ENCODE peak calls at places on chromosomes 4 and X, in nine cellular contexts. One of them, this sample, is unnamed.

GRCh38 chrX:26845051-26845450 is 618.1 kb downstream of the PPP4R3C start:
- DNase-seq in stimulated activated CD4-positive, alpha-beta T cell treated with anti-CD3 and anti-CD28 coated beads, Interleukin-2, amount 100 ng/mL, for 24 hours: no peak
- DNase-seq in nephron progenitor cell: no peak
- DNase-seq in stimulated activated naive CD4-positive, alpha-beta T cell: no peak
- DNase-seq in KBM-7: no peak
- DNase-seq in NCI-H345: no peak
- DNase-seq in HCEC 1CT: no peak
- DNase-seq in ecto neural progenitor cell: no peak
- DNase-seq in AG09319: no peak
- DNase-seq in this sample: peak; percentile 36

GRCh38 chr4:155339999-155340398 is 36.8 kb downstream of the MAP9 start:
- DNase-seq in stimulated activated CD4-positive, alpha-beta T cell treated with anti-CD3 and anti-CD28 coated beads, Interleukin-2, amount 100 ng/mL, for 24 hours: no peak
- DNase-seq in KBM-7: no peak
- DNase-seq in stimulated activated naive CD4-positive, alpha-beta T cell: no peak
- DNase-seq in AG09319: no peak
- DNase-seq in NCI-H345: no peak
- DNase-seq in ecto neural progenitor cell: no peak
- DNase-seq in nephron progenitor cell: no peak
- DNase-seq in HCEC 1CT: no peak
- DNase-seq in this sample: no peak

GRCh38 chr4:119478446-119479179 is 150.0 kb downstream of the PDE5A start:
- DNase-seq in AG09319: no peak
- DNase-seq in ecto neural progenitor cell: no peak
- DNase-seq in HCEC 1CT: no peak
- DNase-seq in stimulated activated naive CD4-positive, alpha-beta T cell: no peak
- DNase-seq in KBM-7: no peak
- DNase-seq in stimulated activated CD4-positive, alpha-beta T cell treated with anti-CD3 and anti-CD28 coated beads, Interleukin-2, amount 100 ng/mL, for 24 hours: no peak
- DNase-seq in NCI-H345: no peak
- DNase-seq in nephron progenitor cell: no peak
- DNase-seq in this sample: no peak

GRCh38 chr4:54152846-54153600 is 53.1 kb downstream of the GSX2 start:
- DNase-seq in NCI-H345: no peak
- DNase-seq in stimulated activated naive CD4-positive, alpha-beta T cell: no peak
- DNase-seq in KBM-7: no peak
- DNase-seq in stimulated activated CD4-positive, alpha-beta T cell treated with anti-CD3 and anti-CD28 coated beads, Interleukin-2, amount 100 ng/mL, for 24 hours: no peak
- DNase-seq in nephron progenitor cell: no peak
- DNase-seq in AG09319: peak; percentile 3
- DNase-seq in ecto neural progenitor cell: no peak
- DNase-seq in HCEC 1CT: peak; percentile 12
- DNase-seq in this sample: no peak

GRCh38 chrX:46165866-46166265 is 379.4 kb downstream of the ZNF674 start:
- DNase-seq in stimulated activated CD4-positive, alpha-beta T cell treated with anti-CD3 and anti-CD28 coated beads, Interleukin-2, amount 100 ng/mL, for 24 hours: no peak
- DNase-seq in HCEC 1CT: no peak
- DNase-seq in ecto neural progenitor cell: no peak
- DNase-seq in AG09319: no peak
- DNase-seq in nephron progenitor cell: no peak
- DNase-seq in stimulated activated naive CD4-positive, alpha-beta T cell: no peak
- DNase-seq in KBM-7: no peak
- DNase-seq in NCI-H345: no peak
- DNase-seq in this sample: no peak

GRCh38 chrX:141642979-141643378 is 53.5 kb downstream of the SPANXA2 start:
- DNase-seq in AG09319: no peak
- DNase-seq in KBM-7: peak; percentile 4
- DNase-seq in HCEC 1CT: peak; percentile 23
- DNase-seq in ecto neural progenitor cell: no peak
- DNase-seq in stimulated activated CD4-positive, alpha-beta T cell treated with anti-CD3 and anti-CD28 coated beads, Interleukin-2, amount 100 ng/mL, for 24 hours: no peak
- DNase-seq in stimulated activated naive CD4-positive, alpha-beta T cell: no peak
- DNase-seq in NCI-H345: no peak
- DNase-seq in nephron progenitor cell: no peak
- DNase-seq in this sample: no peak

GRCh38 chr4:109419679-109420078 is 13.9 kb upstream of the SEC24B start:
- DNase-seq in stimulated activated naive CD4-positive, alpha-beta T cell: no peak
- DNase-seq in ecto neural progenitor cell: no peak
- DNase-seq in HCEC 1CT: no peak
- DNase-seq in nephron progenitor cell: no peak
- DNase-seq in AG09319: no peak
- DNase-seq in KBM-7: peak; percentile 42
- DNase-seq in NCI-H345: no peak
- DNase-seq in stimulated activated CD4-positive, alpha-beta T cell treated with anti-CD3 and anti-CD28 coated beads, Interleukin-2, amount 100 ng/mL, for 24 hours: no peak
- DNase-seq in this sample: no peak

GRCh38 chrX:12021708-12022107 is 116.6 kb upstream of the FRMPD4 start:
- DNase-seq in nephron progenitor cell: no peak
- DNase-seq in HCEC 1CT: no peak
- DNase-seq in ecto neural progenitor cell: no peak
- DNase-seq in KBM-7: no peak
- DNase-seq in stimulated activated CD4-positive, alpha-beta T cell treated with anti-CD3 and anti-CD28 coated beads, Interleukin-2, amount 100 ng/mL, for 24 hours: no peak
- DNase-seq in NCI-H345: no peak
- DNase-seq in AG09319: no peak
- DNase-seq in stimulated activated naive CD4-positive, alpha-beta T cell: no peak
- DNase-seq in this sample: no peak

GRCh38 chr4:69239777-69240176 is 25.2 kb upstream of the UGT2B11 start:
- DNase-seq in stimulated activated naive CD4-positive, alpha-beta T cell: no peak
- DNase-seq in ecto neural progenitor cell: no peak
- DNase-seq in stimulated activated CD4-positive, alpha-beta T cell treated with anti-CD3 and anti-CD28 coated beads, Interleukin-2, amount 100 ng/mL, for 24 hours: no peak
- DNase-seq in NCI-H345: no peak
- DNase-seq in AG09319: no peak
- DNase-seq in KBM-7: peak; percentile 70
- DNase-seq in nephron progenitor cell: no peak
- DNase-seq in HCEC 1CT: no peak
- DNase-seq in this sample: no peak

GRCh38 chrX:85111347-85111746 is 107.7 kb downstream of the APOOL start:
- DNase-seq in stimulated activated CD4-positive, alpha-beta T cell treated with anti-CD3 and anti-CD28 coated beads, Interleukin-2, amount 100 ng/mL, for 24 hours: no peak
- DNase-seq in NCI-H345: no peak
- DNase-seq in HCEC 1CT: peak; percentile 2
- DNase-seq in stimulated activated naive CD4-positive, alpha-beta T cell: no peak
- DNase-seq in nephron progenitor cell: no peak
- DNase-seq in ecto neural progenitor cell: no peak
- DNase-seq in KBM-7: peak; percentile 36
- DNase-seq in AG09319: no peak
- DNase-seq in this sample: peak; percentile 37

GRCh38 chr4:127518022-127518421 is 114.7 kb upstream of the INTU start:
- DNase-seq in stimulated activated naive CD4-positive, alpha-beta T cell: no peak
- DNase-seq in KBM-7: no peak
- DNase-seq in ecto neural progenitor cell: no peak
- DNase-seq in AG09319: no peak
- DNase-seq in NCI-H345: no peak
- DNase-seq in HCEC 1CT: no peak
- DNase-seq in stimulated activated CD4-positive, alpha-beta T cell treated with anti-CD3 and anti-CD28 coated beads, Interleukin-2, amount 100 ng/mL, for 24 hours: no peak
- DNase-seq in nephron progenitor cell: no peak
- DNase-seq in this sample: no peak

GRCh38 chr4:57374866-57375595 is 264.8 kb upstream of the IGFBP7 start:
- DNase-seq in ecto neural progenitor cell: no peak
- DNase-seq in stimulated activated naive CD4-positive, alpha-beta T cell: no peak
- DNase-seq in HCEC 1CT: no peak
- DNase-seq in AG09319: no peak
- DNase-seq in stimulated activated CD4-positive, alpha-beta T cell treated with anti-CD3 and anti-CD28 coated beads, Interleukin-2, amount 100 ng/mL, for 24 hours: no peak
- DNase-seq in KBM-7: no peak
- DNase-seq in NCI-H345: no peak
- DNase-seq in nephron progenitor cell: no peak
- DNase-seq in this sample: no peak

GRCh38 chrX:71144651-71145050 is at the start of gene NLGN3:
- DNase-seq in nephron progenitor cell: peak; percentile 42
- DNase-seq in ecto neural progenitor cell: peak; percentile 61
- DNase-seq in NCI-H345: no peak
- DNase-seq in stimulated activated naive CD4-positive, alpha-beta T cell: no peak
- DNase-seq in KBM-7: no peak
- DNase-seq in HCEC 1CT: no peak
- DNase-seq in AG09319: no peak
- DNase-seq in stimulated activated CD4-positive, alpha-beta T cell treated with anti-CD3 and anti-CD28 coated beads, Interleukin-2, amount 100 ng/mL, for 24 hours: no peak
- DNase-seq in this sample: no peak